ENCODE peak calls at places on chromosomes 4 and X, in nine cellular contexts. X is kidney; H is fibroblast of lung; K is left lung; B is DND-41; A is MM.1S; E is pancreas; G is CD8-positive, alpha-beta T cell; W is adrenal gland. R is an unnamed sample.

GRCh38 chr4:73345399-73345975 is 58.6 kb upstream of the ALB start:
- DNase-seq in X (no peak), H (no peak), K (no peak), B (no peak), A (no peak), E (no peak), G (no peak), W (no peak), R (no peak)

GRCh38 chr4:22500128-22500611 is 15.7 kb downstream of the ADGRA3 start:
- DNase-seq in X (no peak), H (no peak), K (no peak), B (no peak), A (no peak), E (peak; percentile 9), G (no peak), W (no peak), R (no peak)

GRCh38 chr4:76570141-76570989 is 135.3 kb downstream of the SHROOM3 start:
- DNase-seq in X (no peak), H (peak; percentile 89), K (no peak), B (no peak), A (no peak), E (peak; percentile 43), G (no peak), W (no peak), R (no peak)

GRCh38 chr4:152501846-152502536 is 33.9 kb downstream of the FBXW7 start:
- DNase-seq in X (no peak), H (peak; percentile 39), K (no peak), B (no peak), A (no peak), E (no peak), G (no peak), W (no peak), R (no peak)

GRCh38 chr4:20272411-20272872 is 20.7 kb downstream of the SLIT2 start:
- DNase-seq in X (no peak), H (peak; percentile 82), K (no peak), B (no peak), A (no peak), E (no peak), G (no peak), W (no peak), R (no peak)

GRCh38 chr4:123640271-123640670 is 243.7 kb downstream of the SPRY1 start:
- DNase-seq in X (no peak), H (peak; percentile 69), K (no peak), B (no peak), A (peak; percentile 20), E (no peak), G (no peak), W (no peak), R (no peak)

GRCh38 chrX:18933611-18934010 is 50.3 kb downstream of the PHKA2 start:
- DNase-seq in X (no peak), H (no peak), K (no peak), B (no peak), A (no peak), E (no peak), G (no peak), W (no peak), R (no peak)

GRCh38 chr4:142396279-142396678 is 449.8 kb downstream of the INPP4B start:
- DNase-seq in X (no peak), H (peak; percentile 64), K (no peak), B (no peak), A (no peak), E (no peak), G (no peak), W (no peak), R (no peak)

GRCh38 chr4:70637239-70637920 is 8.8 kb downstream of the ENAM start:
- DNase-seq in X (no peak), H (no peak), K (no peak), B (no peak), A (no peak), E (peak; percentile 6), G (no peak), W (no peak), R (no peak)

DNA sequence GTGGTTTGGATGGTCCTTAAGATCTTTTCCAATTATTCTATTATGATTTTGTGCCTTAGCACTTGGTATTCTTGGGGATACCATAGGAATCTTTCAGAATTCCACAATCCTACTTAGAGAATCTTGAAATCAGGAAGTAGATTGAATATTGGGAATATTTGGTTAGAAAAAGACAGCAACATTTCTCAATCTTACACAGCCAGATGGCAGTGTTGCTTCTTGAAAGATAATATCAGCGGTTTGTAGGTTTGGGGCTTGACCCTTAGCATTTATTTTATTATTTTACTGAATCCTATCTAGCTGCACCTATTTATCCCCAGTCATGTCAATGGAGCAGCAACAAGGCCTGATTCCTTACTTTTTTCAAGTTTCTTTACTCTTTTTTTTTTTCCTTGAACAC is 28.6 kb downstream of the MAGEB1 start:
- DNase-seq in X (no peak), H (no peak), K (no peak), B (no peak), A (no peak), E (no peak), G (no peak), W (no peak), R (no peak)
- TF ChIP-seq CTCF in X (no peak), H (peak; percentile 27), K (no peak), B (peak; percentile 14), A (peak; percentile 19), E (peak; percentile 7), G (no peak), W (peak; percentile 58), R (peak; percentile 4)

GRCh38 chr4:87077834-87078585 is 142.4 kb downstream of the KLHL8 start:
- DNase-seq in X (no peak), H (no peak), K (no peak), B (no peak), A (no peak), E (no peak), G (no peak), W (no peak), R (no peak)

GRCh38 chr4:87079967-87080366 is 140.5 kb downstream of the KLHL8 start:
- DNase-seq in X (no peak), H (no peak), K (no peak), B (no peak), A (no peak), E (no peak), G (no peak), W (no peak), R (no peak)

GRCh38 chr4:87080462-87080861 is 140.0 kb downstream of the KLHL8 start:
- DNase-seq in X (no peak), H (no peak), K (no peak), B (no peak), A (no peak), E (no peak), G (no peak), W (no peak), R (no peak)

GRCh38 chr4:87076690-87077358 is 142.0 kb downstream of the AFF1 start:
- DNase-seq in X (no peak), H (no peak), K (no peak), B (no peak), A (no peak), E (no peak), G (no peak), W (no peak), R (no peak)

GRCh38 chr4:87078987-87079469 is 141.4 kb downstream of the KLHL8 start:
- DNase-seq in X (no peak), H (peak; percentile 74), K (no peak), B (no peak), A (no peak), E (no peak), G (no peak), W (peak; percentile 84), R (no peak)
- H3K4me1 ChIP-seq in X (peaks cover 29% of the 10 kb centered on the region), H (peaks cover 7% of the 10 kb centered on the region), K (peaks cover 63% of the 10 kb centered on the region), B (peaks cover 19% of the 10 kb centered on the region), A (peaks cover 8% of the 10 kb centered on the region), E (peaks cover 43% of the 10 kb centered on the region), G (peaks cover 6% of the 10 kb centered on the region), W (peaks cover 26% of the 10 kb centered on the region), R (peaks cover 67% of the 10 kb centered on the region)

DNA sequence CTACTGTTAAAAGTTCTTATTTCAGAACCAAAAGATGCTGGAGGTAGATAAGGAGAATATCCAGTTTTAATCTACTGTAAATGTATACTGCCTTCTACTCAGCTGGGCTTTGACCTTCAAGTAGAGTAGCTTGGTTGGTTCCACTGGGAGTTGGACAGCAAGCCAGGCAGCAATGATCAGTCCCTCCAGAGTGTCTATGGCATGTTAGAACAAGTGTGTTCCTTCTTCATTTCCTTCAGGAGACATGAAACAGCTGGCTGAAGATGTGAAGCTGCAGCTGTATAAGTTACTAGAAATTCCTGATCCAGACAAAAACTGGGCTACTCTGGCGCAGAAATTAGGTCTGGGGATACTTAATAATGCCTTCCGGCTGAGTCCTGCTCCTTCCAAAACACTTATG is 111.0 kb downstream of the NFKB1 start:
- DNase-seq in X (no peak), H (no peak), K (no peak), B (no peak), A (no peak), E (no peak), G (no peak), W (no peak), R (no peak)
- H3K36me3 ChIP-seq in X (peaks cover 44% of the 10 kb centered on the region), H (peaks cover 17% of the 10 kb centered on the region), K (no peaks in the 10 kb centered on the region), B (peaks cover 76% of the 10 kb centered on the region), A (peaks cover 11% of the 10 kb centered on the region), E (peaks cover 17% of the 10 kb centered on the region), G (peaks cover 35% of the 10 kb centered on the region), W (peaks cover 95% of the 10 kb centered on the region), R (peaks cover 97% of the 10 kb centered on the region)

GRCh38 chrX:48709522-48710117 is 13.1 kb downstream of the SUV39H1 start:
- DNase-seq in X (no peak), H (no peak), K (no peak), B (no peak), A (no peak), E (no peak), G (no peak), W (no peak), R (no peak)
- TF ChIP-seq CTCF in X (no peak), H (no peak), K (no peak), B (no peak), A (no peak), E (no peak), G (no peak), W (no peak), R (no peak)

GRCh38 chr4:150240011-150240410 is 161.8 kb downstream of the DCLK2 start:
- DNase-seq in X (no peak), H (peak; percentile 69), K (no peak), B (no peak), A (no peak), E (no peak), G (no peak), W (no peak), R (no peak)
- H3K4me1 ChIP-seq in X (no peaks in the 10 kb centered on the region), H (peaks cover 23% of the 10 kb centered on the region), K (no peaks in the 10 kb centered on the region), B (no peaks in the 10 kb centered on the region), A (no peaks in the 10 kb centered on the region), E (peaks cover 6% of the 10 kb centered on the region), G (no peaks in the 10 kb centered on the region), W (peaks cover 4% of the 10 kb centered on the region), R (no peaks in the 10 kb centered on the region)

DNA sequence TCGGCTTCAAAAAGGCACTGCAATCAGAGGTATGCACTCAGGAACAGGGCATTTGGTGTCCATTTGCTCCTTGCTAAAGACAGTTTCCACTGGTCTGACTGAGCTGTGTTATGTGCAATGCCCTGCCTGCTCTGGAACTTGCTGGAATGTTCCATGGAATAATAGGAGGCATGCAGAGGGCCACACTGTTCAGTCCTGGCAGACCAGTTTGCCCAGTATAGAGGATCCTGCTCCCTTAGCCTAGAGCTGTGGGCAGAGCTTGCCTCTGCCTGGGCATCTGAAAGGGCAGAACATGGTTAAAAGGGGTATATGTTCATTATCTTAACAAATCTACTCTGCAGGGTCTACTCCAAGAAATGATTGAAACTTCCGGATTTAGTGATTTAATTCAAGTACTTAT is 27.8 kb upstream of the CD99L2 start:
- DNase-seq in X (no peak), H (no peak), K (no peak), B (no peak), A (no peak), E (no peak), G (no peak), W (no peak), R (no peak)
- H3K36me3 ChIP-seq in X (no peaks in the 10 kb centered on the region), H (no peaks in the 10 kb centered on the region), K (no peaks in the 10 kb centered on the region), B (no peaks in the 10 kb centered on the region), A (no peaks in the 10 kb centered on the region), E (no peaks in the 10 kb centered on the region), G (no peaks in the 10 kb centered on the region), W (no peaks in the 10 kb centered on the region), R (no peaks in the 10 kb centered on the region)